ENCODE peak calls at places on chromosomes 3 and 15, in seven cellular contexts. E, V, Z, M, R, N and Q are unnamed samples. For H3K9me3, the result is how much of the 10 kb centered on the place peaks cover.

GRCh38 chr3:48662753-48663488 is at the start of gene CELSR3:
- DNase-seq in M (peak), N (peak), V (peak), E (peak), R (peak), Z (peak), Q (no peak)

GRCh38 chr3:186476044-186476468 is 68.1 kb downstream of the CRYGS start:
- DNase-seq in V (no peak), R (no peak), M (no peak), Z (no peak), N (peak), E (no peak), Q (no peak)

GRCh38 chr3:28267984-28268849 is 26.8 kb downstream of the CMC1 start:
- DNase-seq in N (no peak), Z (no peak), R (no peak), V (no peak), E (no peak), M (no peak), Q (peak)

GRCh38 chr3:42213417-42213816 is 52.6 kb downstream of the CCK start:
- DNase-seq in M (no peak), V (no peak), N (no peak), Z (no peak), E (no peak), R (no peak), Q (peak)

GRCh38 chr15:32838338-32838737 is 120.5 kb downstream of the GREM1 start:
- DNase-seq in Z (no peak), V (no peak), M (no peak), N (no peak), R (no peak), E (no peak), Q (no peak)

GRCh38 chr15:78203346-78204225 is 30.8 kb downstream of the ACSBG1 start:
- DNase-seq in R (no peak), E (no peak), N (no peak), M (no peak), Z (no peak), V (no peak), Q (peak)

GRCh38 chr15:41840092-41840491 is 1.4 kb downstream of the PLA2G4B start:
- DNase-seq in V (no peak), R (no peak), M (no peak), Z (no peak), N (no peak), E (no peak), Q (no peak)

GRCh38 chr3:124780767-124781485 is 50.7 kb downstream of the UMPS start:
- DNase-seq in Z (no peak), R (no peak), N (peak), M (peak), V (peak), E (no peak), Q (peak)

GRCh38 chr3:184540777-184541681 is 20.6 kb upstream of the EPHB3 start:
- DNase-seq in N (peak), R (peak), Z (no peak), V (peak), M (peak), E (peak), Q (no peak)

GRCh38 chr15:98826658-98827057 is 178.3 kb downstream of the IGF1R start:
- DNase-seq in V (no peak), R (no peak), M (no peak), E (no peak), Z (no peak), N (no peak), Q (no peak)

GRCh38 chr15:50933353-50933752 is 24.9 kb downstream of the AP4E1 start:
- DNase-seq in V (no peak), M (no peak), E (no peak), Z (no peak), R (no peak), N (no peak), Q (no peak)

DNA sequence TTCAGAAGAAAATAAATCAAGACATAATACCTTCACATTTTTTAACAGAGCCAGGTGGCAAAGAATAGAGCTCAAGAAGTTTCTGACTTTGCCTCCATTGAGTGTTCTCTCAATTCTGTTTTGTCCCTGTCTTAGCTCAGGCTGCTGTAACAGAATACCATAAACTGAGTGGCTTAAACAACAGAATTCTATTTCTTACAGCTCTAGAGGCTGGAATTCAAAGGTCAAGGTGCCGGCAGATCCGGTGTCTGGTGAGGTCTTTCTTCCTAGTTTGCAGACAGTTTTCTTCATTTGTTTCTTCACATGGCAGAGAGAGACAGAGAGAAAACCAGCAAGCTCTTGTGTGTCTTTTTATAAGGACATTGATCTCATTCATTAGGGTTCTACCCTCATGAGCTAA is 25.6 kb downstream of the IQCH start:
- DNase-seq in N (peak), V (no peak), M (no peak), Z (no peak), E (no peak), R (no peak), Q (no peak)
- TF ChIP-seq POLR2A in N (no peak), V (no peak), M (no peak), Z (no peak), E (no peak), R (no peak), Q (no peak)

DNA sequence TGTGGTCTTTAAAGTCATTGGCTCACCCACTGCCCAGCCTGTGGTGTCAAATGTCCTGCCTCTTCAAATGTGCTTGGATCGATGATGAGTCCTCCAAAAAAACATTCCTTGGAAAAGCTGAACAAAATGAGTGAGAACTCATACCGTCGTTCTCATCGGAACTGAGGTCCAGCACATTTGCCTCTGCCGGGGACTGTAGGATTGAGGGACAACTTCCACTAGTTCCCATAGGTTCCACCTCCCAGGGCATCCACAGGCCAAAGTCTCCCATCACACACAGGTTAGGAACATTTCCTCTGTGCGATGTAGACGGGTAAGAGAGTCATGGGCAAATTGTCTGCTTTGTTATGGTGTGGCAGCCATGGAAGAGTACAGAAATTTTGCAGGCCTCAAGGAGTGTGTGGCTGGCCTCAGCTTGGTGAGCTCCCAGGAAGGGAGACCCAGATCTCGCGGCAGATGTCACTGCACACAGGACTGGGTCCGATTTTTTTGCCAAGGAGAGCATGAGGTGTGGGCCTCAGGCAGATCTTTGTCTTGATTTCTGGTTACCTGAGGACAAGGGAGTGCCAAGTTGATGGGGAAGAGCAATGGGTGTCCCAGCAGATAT is 115.7 kb downstream of the SNRPN start:
- DNase-seq in V (no peak), N (no peak), Z (no peak), R (no peak), M (no peak), E (no peak), Q (no peak)
- H3K9me3 ChIP-seq in V (under half), N (half or more), Z (half or more), R (under half), M (half or more), E (half or more), Q (half or more)

DNA sequence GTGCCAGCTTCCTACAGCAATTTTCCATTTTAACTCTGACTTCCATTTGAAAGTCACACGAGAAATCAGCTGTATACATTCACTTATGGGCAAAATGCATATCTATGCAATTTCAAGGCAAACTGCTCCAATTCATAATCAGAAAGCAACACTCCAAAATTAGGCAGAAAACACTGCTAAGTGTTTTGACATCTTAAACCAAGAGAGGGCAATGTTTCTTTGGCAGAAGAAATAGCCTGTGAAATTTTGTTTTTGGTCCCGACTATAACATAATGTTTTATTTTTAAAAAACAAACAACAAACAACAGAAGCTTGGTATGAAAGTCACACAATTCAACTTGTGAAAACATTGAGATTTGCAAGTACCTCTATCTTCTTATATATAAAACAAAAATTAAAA is 42.6 kb downstream of the GOLIM4 start:
- DNase-seq in Z (no peak), E (no peak), V (no peak), R (no peak), N (no peak), M (no peak), Q (no peak)
- TF ChIP-seq CTCF in Z (no peak), E (no peak), V (no peak), R (no peak), N (peak), M (no peak), Q (no peak)

DNA sequence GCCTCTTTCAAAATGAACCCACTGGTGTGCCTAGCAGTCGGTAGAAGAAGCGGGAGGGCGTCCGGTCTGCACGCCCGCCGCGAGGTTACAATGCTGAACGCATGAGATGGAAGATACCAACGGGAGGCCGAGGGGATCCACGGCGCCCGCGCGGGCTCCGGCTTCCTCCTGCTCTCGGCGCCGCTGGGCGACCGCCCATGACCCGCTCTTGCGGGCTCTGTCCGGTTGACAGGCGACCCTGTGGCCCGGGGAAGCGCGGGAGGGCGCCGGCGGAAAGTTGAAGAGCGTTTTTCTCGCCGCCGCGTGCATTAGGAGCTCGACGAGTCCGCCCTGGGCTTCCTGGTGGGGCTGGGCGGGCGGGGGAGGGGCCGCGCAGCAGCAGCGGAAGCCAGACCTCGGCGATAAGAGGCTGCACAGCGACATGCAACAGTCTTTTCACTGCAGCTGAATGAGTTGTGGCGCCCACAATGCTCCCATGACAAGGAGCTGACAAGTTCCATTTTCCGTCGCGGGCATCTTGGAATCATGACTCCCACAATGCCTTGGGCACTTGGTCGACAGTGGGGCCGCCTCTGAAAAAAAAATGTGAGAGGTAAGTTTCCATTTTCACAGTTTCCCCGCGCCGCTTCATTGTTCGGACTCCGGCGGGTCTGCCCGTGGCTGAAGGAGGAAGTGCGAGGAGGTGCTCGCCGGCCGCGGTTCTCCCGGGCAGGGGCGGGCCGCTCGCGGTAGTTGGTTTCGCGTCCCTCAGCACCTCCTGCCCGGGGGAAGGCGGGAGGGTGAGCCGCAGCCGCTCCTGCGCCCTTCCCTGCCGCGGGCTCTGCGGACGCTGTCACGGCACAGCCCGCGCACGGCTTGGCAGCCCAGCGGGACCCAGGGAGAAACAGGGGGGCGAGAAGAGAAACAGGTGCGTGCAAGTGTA is at the start of gene MBNL1:
- DNase-seq in E (peak), V (peak), Z (no peak), N (peak), M (peak), R (peak), Q (peak)
- TF ChIP-seq POLR2A in E (peak), V (no peak), Z (peak), N (peak), M (no peak), R (peak), Q (peak)

GRCh38 chr3:75727985-75728384 is 57.4 kb downstream of the ZNF717 start:
- DNase-seq in R (no peak), E (no peak), M (no peak), N (no peak), Z (no peak), V (no peak), Q (no peak)
- H3K9me3 ChIP-seq in R (under half), E (half or more), M (under half), N (under half), Z (under half), V (under half), Q (under half)

GRCh38 chr3:98333989-98334606 is 19.6 kb upstream of the OR5K4 start:
- DNase-seq in R (peak), M (no peak), Z (no peak), N (peak), V (no peak), E (no peak), Q (no peak)
- TF ChIP-seq CTCF in R (peak), M (no peak), Z (no peak), N (peak), V (no peak), E (no peak), Q (no peak)

DNA sequence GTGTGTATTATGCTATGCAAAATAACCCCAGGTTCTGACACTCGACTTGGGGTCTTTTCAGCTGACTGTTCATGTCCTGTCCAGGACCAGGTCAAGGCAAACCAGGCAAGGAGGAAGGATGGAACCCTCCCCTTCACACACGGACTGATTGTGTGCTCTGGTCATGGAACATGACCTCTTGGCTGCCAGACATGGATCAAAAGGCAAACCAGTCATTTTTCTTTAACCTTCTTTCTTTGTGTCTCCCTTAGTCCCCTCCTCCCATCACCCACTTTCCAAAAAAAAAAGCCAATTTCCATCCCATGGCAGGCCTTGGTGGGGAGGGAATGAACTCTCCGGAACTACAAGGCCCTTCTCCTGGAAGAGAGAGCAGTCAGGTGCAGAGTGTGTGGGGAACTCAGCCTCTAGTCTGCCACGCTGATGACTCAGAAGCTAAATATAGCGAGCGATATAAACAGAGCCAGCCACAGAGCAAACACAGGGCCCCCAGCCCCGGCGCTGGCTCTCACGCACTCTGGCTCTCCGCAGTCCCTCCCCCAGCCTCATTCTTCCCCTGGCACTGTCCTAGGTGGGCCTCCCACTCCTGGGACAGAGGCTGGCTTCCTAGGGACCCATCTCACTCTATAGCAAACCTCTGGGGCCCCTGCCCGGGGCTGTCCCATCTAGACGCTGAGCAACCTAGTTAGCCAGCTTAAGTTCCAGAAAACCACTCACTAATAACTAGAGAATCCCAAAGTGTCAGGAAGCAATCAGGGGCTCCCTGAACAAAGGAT is 10.0 kb downstream of the BMF start:
- DNase-seq in V (peak), E (peak), M (peak), Z (peak), N (peak), R (no peak), Q (peak)
- TF ChIP-seq POLR2A in V (peak), E (peak), M (no peak), Z (peak), N (peak), R (no peak), Q (peak)

GRCh38 chr3:5545719-5546118 is 358.2 kb downstream of the EDEM1 start:
- DNase-seq in N (no peak), V (no peak), M (no peak), E (no peak), Z (no peak), R (no peak), Q (no peak)
- H3K9me3 ChIP-seq in N (under half), V (under half), M (under half), E (half or more), Z (under half), R (under half), Q (under half)

GRCh38 chr3:126835472-126836219 is 131.6 kb downstream of the CHCHD6 start:
- DNase-seq in V (no peak), M (no peak), Z (no peak), N (peak), E (no peak), R (no peak), Q (no peak)
- TF ChIP-seq CTCF in V (no peak), M (no peak), Z (no peak), N (peak), E (no peak), R (no peak), Q (no peak)